ENCODE peak calls at places on chromosomes 1 and 21, in nine cellular contexts. W, Q, R, A, E, V, N, T and P are unnamed samples.

GRCh38 chr1:2375246-2375922 is 16.0 kb downstream of the MORN1 start:
- DNase-seq in W (no peak), Q (no peak), R (no peak), A (no peak), E (no peak), V (no peak), N (no peak), T (no peak), P (no peak)

GRCh38 chr1:151011154-151011850 is 3.1 kb downstream of the PRUNE1 start:
- DNase-seq in W (no peak), Q (no peak), R (no peak), A (no peak), E (no peak), V (no peak), N (no peak), T (no peak), P (no peak)

GRCh38 chr1:230292739-230293720 is 133.1 kb downstream of the PGBD5 start:
- DNase-seq in W (no peak), Q (no peak), R (no peak), A (peak), E (no peak), V (no peak), N (no peak), T (no peak), P (no peak)

GRCh38 chr1:74571493-74571800 is 59.0 kb upstream of the LRRC53 start:
- DNase-seq in W (no peak), Q (no peak), R (no peak), A (no peak), E (no peak), V (no peak), N (no peak), T (no peak), P (no peak)

GRCh38 chr1:54355931-54356679 is 50.1 kb downstream of the SSBP3 start:
- DNase-seq in W (peak), Q (no peak), R (no peak), A (no peak), E (no peak), V (no peak), N (no peak), T (no peak), P (no peak)

GRCh38 chr21:46327711-46328110 is 3.8 kb downstream of the PCNT start:
- DNase-seq in W (no peak), Q (no peak), R (no peak), A (no peak), E (no peak), V (no peak), N (no peak), T (no peak), P (no peak)

GRCh38 chr1:227059076-227059475 is 119.0 kb downstream of the COQ8A start:
- DNase-seq in W (no peak), Q (no peak), R (no peak), A (no peak), E (no peak), V (no peak), N (no peak), T (no peak), P (no peak)

GRCh38 chr1:26555550-26555981 is 26.0 kb downstream of the RPS6KA1 start:
- DNase-seq in W (no peak), Q (peak), R (no peak), A (no peak), E (no peak), V (no peak), N (no peak), T (no peak), P (no peak)

GRCh38 chr1:230459463-230459862 is 33.3 kb upstream of the PGBD5 start:
- DNase-seq in W (no peak), Q (no peak), R (no peak), A (peak), E (no peak), V (no peak), N (no peak), T (no peak), P (no peak)

GRCh38 chr1:184915463-184916080 is 58.7 kb downstream of the NIBAN1 start:
- DNase-seq in W (no peak), Q (no peak), R (no peak), A (no peak), E (no peak), V (no peak), N (no peak), T (no peak), P (no peak)

GRCh38 chr1:84339503-84339902 is 38.0 kb downstream of the SAMD13 start:
- DNase-seq in W (no peak), Q (no peak), R (no peak), A (no peak), E (no peak), V (no peak), N (no peak), T (no peak), P (no peak)